ENCODE peak calls at places on chromosome 22, in nine cellular contexts. One of them, this sample, is unnamed.
A peak's percentile ranks its signal among the peaks of the same experiment; 100 is the strongest.

GRCh38 chr22:31244044-31244942 is 32.2 kb downstream of the LIMK2 start:
- DNase-seq in GM06990: no peak
- DNase-seq in sigmoid colon: no peak
- DNase-seq in left lung: no peak
- DNase-seq in SK-N-SH: peak; percentile 31
- DNase-seq in retinal pigment epithelial cell: peak; percentile 98
- DNase-seq in neuronal stem cell: no peak
- DNase-seq in A549: peak; percentile 51
- DNase-seq in effector memory CD4-positive, alpha-beta T cell: no peak
- DNase-seq in this sample: no peak

GRCh38 chr22:38841211-38841610 is 2.6 kb downstream of the NPTXR start:
- DNase-seq in GM06990: no peak
- DNase-seq in sigmoid colon: no peak
- DNase-seq in left lung: peak; percentile 43
- DNase-seq in SK-N-SH: no peak
- DNase-seq in retinal pigment epithelial cell: no peak
- DNase-seq in neuronal stem cell: no peak
- DNase-seq in A549: no peak
- DNase-seq in effector memory CD4-positive, alpha-beta T cell: no peak
- DNase-seq in this sample: no peak

GRCh38 chr22:17106161-17106784 is 14.9 kb downstream of the TMEM121B start:
- DNase-seq in GM06990: no peak
- DNase-seq in sigmoid colon: peak; percentile 56
- DNase-seq in left lung: peak; percentile 80
- DNase-seq in SK-N-SH: no peak
- DNase-seq in retinal pigment epithelial cell: no peak
- DNase-seq in neuronal stem cell: no peak
- DNase-seq in A549: no peak
- DNase-seq in effector memory CD4-positive, alpha-beta T cell: no peak
- DNase-seq in this sample: no peak

GRCh38 chr22:38732251-38732815 is 23.5 kb downstream of the SUN2 start:
- DNase-seq in GM06990: no peak
- DNase-seq in sigmoid colon: no peak
- DNase-seq in left lung: peak; percentile 61
- DNase-seq in SK-N-SH: no peak
- DNase-seq in retinal pigment epithelial cell: no peak
- DNase-seq in neuronal stem cell: no peak
- DNase-seq in A549: no peak
- DNase-seq in effector memory CD4-positive, alpha-beta T cell: no peak
- DNase-seq in this sample: no peak

GRCh38 chr22:45976351-45977002 is 485 bp downstream of the WNT7B start:
- DNase-seq in GM06990: no peak
- DNase-seq in sigmoid colon: no peak
- DNase-seq in left lung: peak; percentile 77
- DNase-seq in SK-N-SH: peak; percentile 62
- DNase-seq in retinal pigment epithelial cell: no peak
- DNase-seq in neuronal stem cell: no peak
- DNase-seq in A549: no peak
- DNase-seq in effector memory CD4-positive, alpha-beta T cell: no peak
- DNase-seq in this sample: no peak

GRCh38 chr22:45155050-45155840 is 8.5 kb upstream of the NUP50 start:
- DNase-seq in GM06990: no peak
- DNase-seq in sigmoid colon: no peak
- DNase-seq in left lung: no peak
- DNase-seq in SK-N-SH: peak; percentile 26
- DNase-seq in retinal pigment epithelial cell: no peak
- DNase-seq in neuronal stem cell: no peak
- DNase-seq in A549: no peak
- DNase-seq in effector memory CD4-positive, alpha-beta T cell: no peak
- DNase-seq in this sample: no peak

GRCh38 chr22:49230194-49230577 is 597.5 kb downstream of the BRD1 start:
- DNase-seq in GM06990: no peak
- DNase-seq in sigmoid colon: no peak
- DNase-seq in left lung: no peak
- DNase-seq in SK-N-SH: no peak
- DNase-seq in retinal pigment epithelial cell: no peak
- DNase-seq in neuronal stem cell: peak; percentile 50
- DNase-seq in A549: no peak
- DNase-seq in effector memory CD4-positive, alpha-beta T cell: no peak
- DNase-seq in this sample: no peak

GRCh38 chr22:38923463-38924196 is 33.8 kb upstream of the APOBEC3A start:
- DNase-seq in GM06990: no peak
- DNase-seq in sigmoid colon: peak; percentile 93
- DNase-seq in left lung: no peak
- DNase-seq in SK-N-SH: peak; percentile 71
- DNase-seq in retinal pigment epithelial cell: peak; percentile 69
- DNase-seq in neuronal stem cell: no peak
- DNase-seq in A549: peak; percentile 86
- DNase-seq in effector memory CD4-positive, alpha-beta T cell: no peak
- DNase-seq in this sample: no peak

GRCh38 chr22:50200333-50201190 is at the start of gene SELENOO:
- DNase-seq in GM06990: peak; percentile 96
- DNase-seq in sigmoid colon: peak; percentile 95
- DNase-seq in left lung: peak; percentile 96
- DNase-seq in SK-N-SH: peak; percentile 100
- DNase-seq in retinal pigment epithelial cell: peak; percentile 42
- DNase-seq in neuronal stem cell: peak; percentile 87
- DNase-seq in A549: peak; percentile 93
- DNase-seq in effector memory CD4-positive, alpha-beta T cell: peak; percentile 84
- DNase-seq in this sample: peak; percentile 65

GRCh38 chr22:49614966-49615965 is 212.4 kb downstream of the BRD1 start:
- DNase-seq in GM06990: no peak
- DNase-seq in sigmoid colon: peak; percentile 57
- DNase-seq in left lung: peak; percentile 70
- DNase-seq in SK-N-SH: no peak
- DNase-seq in retinal pigment epithelial cell: no peak
- DNase-seq in neuronal stem cell: no peak
- DNase-seq in A549: no peak
- DNase-seq in effector memory CD4-positive, alpha-beta T cell: no peak
- DNase-seq in this sample: no peak

GRCh38 chr22:36977401-36977861 is 41.8 kb downstream of the TST start:
- DNase-seq in GM06990: peak; percentile 72
- DNase-seq in sigmoid colon: peak; percentile 74
- DNase-seq in left lung: peak; percentile 90
- DNase-seq in SK-N-SH: peak; percentile 56
- DNase-seq in retinal pigment epithelial cell: no peak
- DNase-seq in neuronal stem cell: peak; percentile 40
- DNase-seq in A549: peak; percentile 70
- DNase-seq in effector memory CD4-positive, alpha-beta T cell: peak; percentile 57
- DNase-seq in this sample: peak; percentile 66
- H3K4me3 ChIP-seq in GM06990: peak overlapping the region; percentile 57
- H3K4me3 ChIP-seq in sigmoid colon: peak overlapping the region; percentile 36
- H3K4me3 ChIP-seq in left lung: peak overlapping the region; percentile 37
- H3K4me3 ChIP-seq in SK-N-SH: peak overlapping the region; percentile 45
- H3K4me3 ChIP-seq in retinal pigment epithelial cell: peak overlapping the region; percentile 47
- H3K4me3 ChIP-seq in neuronal stem cell: no peak overlapping the region
- H3K4me3 ChIP-seq in A549: peak overlapping the region; percentile 46
- H3K4me3 ChIP-seq in effector memory CD4-positive, alpha-beta T cell: peak overlapping the region; percentile 67
- H3K4me3 ChIP-seq in this sample: peak overlapping the region; percentile 59

GRCh38 chr22:23179381-23180294 is 671 bp upstream of the BCR start:
- DNase-seq in GM06990: peak; percentile 28
- DNase-seq in sigmoid colon: peak; percentile 78
- DNase-seq in left lung: peak; percentile 76
- DNase-seq in SK-N-SH: no peak
- DNase-seq in retinal pigment epithelial cell: no peak
- DNase-seq in neuronal stem cell: no peak
- DNase-seq in A549: no peak
- DNase-seq in effector memory CD4-positive, alpha-beta T cell: no peak
- DNase-seq in this sample: no peak

GRCh38 chr22:23180301-23180892 is at the start of gene BCR:
- DNase-seq in GM06990: peak; percentile 77
- DNase-seq in sigmoid colon: peak; percentile 89
- DNase-seq in left lung: peak; percentile 94
- DNase-seq in SK-N-SH: peak; percentile 95
- DNase-seq in retinal pigment epithelial cell: no peak
- DNase-seq in neuronal stem cell: no peak
- DNase-seq in A549: peak; percentile 51
- DNase-seq in effector memory CD4-positive, alpha-beta T cell: peak; percentile 50
- DNase-seq in this sample: no peak

GRCh38 chr22:23182289-23183106 is 2.2 kb downstream of the BCR start:
- DNase-seq in GM06990: peak; percentile 37
- DNase-seq in sigmoid colon: no peak
- DNase-seq in left lung: peak; percentile 9
- DNase-seq in SK-N-SH: no peak
- DNase-seq in retinal pigment epithelial cell: no peak
- DNase-seq in neuronal stem cell: no peak
- DNase-seq in A549: no peak
- DNase-seq in effector memory CD4-positive, alpha-beta T cell: peak; percentile 40
- DNase-seq in this sample: no peak

GRCh38 chr22:23181763-23182288 is 1.5 kb downstream of the BCR start:
- DNase-seq in GM06990: peak; percentile 37
- DNase-seq in sigmoid colon: no peak
- DNase-seq in left lung: peak; percentile 80
- DNase-seq in SK-N-SH: no peak
- DNase-seq in retinal pigment epithelial cell: no peak
- DNase-seq in neuronal stem cell: no peak
- DNase-seq in A549: no peak
- DNase-seq in effector memory CD4-positive, alpha-beta T cell: no peak
- DNase-seq in this sample: no peak

GRCh38 chr22:23180893-23181762 is 819 bp downstream of the BCR start:
- DNase-seq in GM06990: peak; percentile 54
- DNase-seq in sigmoid colon: no peak
- DNase-seq in left lung: peak; percentile 86
- DNase-seq in SK-N-SH: peak; percentile 62
- DNase-seq in retinal pigment epithelial cell: no peak
- DNase-seq in neuronal stem cell: no peak
- DNase-seq in A549: no peak
- DNase-seq in effector memory CD4-positive, alpha-beta T cell: no peak
- DNase-seq in this sample: no peak
- H3K4me3 ChIP-seq in GM06990: peak overlapping the region; percentile 84
- H3K4me3 ChIP-seq in sigmoid colon: peak overlapping the region; percentile 77
- H3K4me3 ChIP-seq in left lung: peak overlapping the region; percentile 67
- H3K4me3 ChIP-seq in SK-N-SH: peak overlapping the region; percentile 83
- H3K4me3 ChIP-seq in retinal pigment epithelial cell: peak overlapping the region; percentile 73
- H3K4me3 ChIP-seq in neuronal stem cell: peak overlapping the region; percentile 95
- H3K4me3 ChIP-seq in A549: peak overlapping the region; percentile 60
- H3K4me3 ChIP-seq in effector memory CD4-positive, alpha-beta T cell: peak overlapping the region; percentile 71
- H3K4me3 ChIP-seq in this sample: peak overlapping the region; percentile 67

GRCh38 chr22:30045901-30046715 is 34.2 kb upstream of the HORMAD2 start:
- DNase-seq in GM06990: no peak
- DNase-seq in sigmoid colon: peak; percentile 53
- DNase-seq in left lung: no peak
- DNase-seq in SK-N-SH: no peak
- DNase-seq in retinal pigment epithelial cell: peak; percentile 26
- DNase-seq in neuronal stem cell: no peak
- DNase-seq in A549: no peak
- DNase-seq in effector memory CD4-positive, alpha-beta T cell: no peak
- DNase-seq in this sample: no peak

GRCh38 chr22:30048711-30049110 is 31.6 kb upstream of the HORMAD2 start:
- DNase-seq in GM06990: no peak
- DNase-seq in sigmoid colon: no peak
- DNase-seq in left lung: no peak
- DNase-seq in SK-N-SH: no peak
- DNase-seq in retinal pigment epithelial cell: no peak
- DNase-seq in neuronal stem cell: no peak
- DNase-seq in A549: no peak
- DNase-seq in effector memory CD4-positive, alpha-beta T cell: no peak
- DNase-seq in this sample: no peak

GRCh38 chr22:30045001-30045887 is 35.0 kb upstream of the HORMAD2 start:
- DNase-seq in GM06990: no peak
- DNase-seq in sigmoid colon: peak; percentile 54
- DNase-seq in left lung: no peak
- DNase-seq in SK-N-SH: no peak
- DNase-seq in retinal pigment epithelial cell: peak; percentile 28
- DNase-seq in neuronal stem cell: no peak
- DNase-seq in A549: no peak
- DNase-seq in effector memory CD4-positive, alpha-beta T cell: no peak
- DNase-seq in this sample: no peak

GRCh38 chr22:30046716-30047363 is 33.4 kb upstream of the HORMAD2 start:
- DNase-seq in GM06990: no peak
- DNase-seq in sigmoid colon: peak; percentile 55
- DNase-seq in left lung: no peak
- DNase-seq in SK-N-SH: no peak
- DNase-seq in retinal pigment epithelial cell: no peak
- DNase-seq in neuronal stem cell: no peak
- DNase-seq in A549: no peak
- DNase-seq in effector memory CD4-positive, alpha-beta T cell: no peak
- DNase-seq in this sample: no peak

GRCh38 chr22:30047364-30047738 is 32.9 kb upstream of the HORMAD2 start:
- DNase-seq in GM06990: no peak
- DNase-seq in sigmoid colon: peak; percentile 13
- DNase-seq in left lung: no peak
- DNase-seq in SK-N-SH: no peak
- DNase-seq in retinal pigment epithelial cell: no peak
- DNase-seq in neuronal stem cell: no peak
- DNase-seq in A549: no peak
- DNase-seq in effector memory CD4-positive, alpha-beta T cell: no peak
- DNase-seq in this sample: no peak
- H3K4me3 ChIP-seq in GM06990: no peak overlapping the region
- H3K4me3 ChIP-seq in sigmoid colon: no peak overlapping the region
- H3K4me3 ChIP-seq in left lung: no peak overlapping the region
- H3K4me3 ChIP-seq in SK-N-SH: no peak overlapping the region
- H3K4me3 ChIP-seq in retinal pigment epithelial cell: no peak overlapping the region
- H3K4me3 ChIP-seq in neuronal stem cell: no peak overlapping the region
- H3K4me3 ChIP-seq in A549: no peak overlapping the region
- H3K4me3 ChIP-seq in effector memory CD4-positive, alpha-beta T cell: no peak overlapping the region
- H3K4me3 ChIP-seq in this sample: no peak overlapping the region

GRCh38 chr22:24736526-24737050 is 37.9 kb downstream of the PIWIL3 start:
- DNase-seq in GM06990: no peak
- DNase-seq in sigmoid colon: no peak
- DNase-seq in left lung: no peak
- DNase-seq in SK-N-SH: no peak
- DNase-seq in retinal pigment epithelial cell: no peak
- DNase-seq in neuronal stem cell: no peak
- DNase-seq in A549: no peak
- DNase-seq in effector memory CD4-positive, alpha-beta T cell: no peak
- DNase-seq in this sample: no peak

GRCh38 chr22:24730864-24731263 is 43.7 kb downstream of the PIWIL3 start:
- DNase-seq in GM06990: no peak
- DNase-seq in sigmoid colon: no peak
- DNase-seq in left lung: no peak
- DNase-seq in SK-N-SH: no peak
- DNase-seq in retinal pigment epithelial cell: no peak
- DNase-seq in neuronal stem cell: no peak
- DNase-seq in A549: no peak
- DNase-seq in effector memory CD4-positive, alpha-beta T cell: no peak
- DNase-seq in this sample: no peak

GRCh38 chr22:24727218-24727851 is 47.2 kb downstream of the PIWIL3 start:
- DNase-seq in GM06990: no peak
- DNase-seq in sigmoid colon: no peak
- DNase-seq in left lung: no peak
- DNase-seq in SK-N-SH: peak; percentile 66
- DNase-seq in retinal pigment epithelial cell: peak; percentile 77
- DNase-seq in neuronal stem cell: no peak
- DNase-seq in A549: peak; percentile 7
- DNase-seq in effector memory CD4-positive, alpha-beta T cell: no peak
- DNase-seq in this sample: no peak

GRCh38 chr22:24728790-24729637 is 45.5 kb downstream of the PIWIL3 start:
- DNase-seq in GM06990: no peak
- DNase-seq in sigmoid colon: no peak
- DNase-seq in left lung: no peak
- DNase-seq in SK-N-SH: peak; percentile 41
- DNase-seq in retinal pigment epithelial cell: no peak
- DNase-seq in neuronal stem cell: no peak
- DNase-seq in A549: no peak
- DNase-seq in effector memory CD4-positive, alpha-beta T cell: no peak
- DNase-seq in this sample: no peak

DNA sequence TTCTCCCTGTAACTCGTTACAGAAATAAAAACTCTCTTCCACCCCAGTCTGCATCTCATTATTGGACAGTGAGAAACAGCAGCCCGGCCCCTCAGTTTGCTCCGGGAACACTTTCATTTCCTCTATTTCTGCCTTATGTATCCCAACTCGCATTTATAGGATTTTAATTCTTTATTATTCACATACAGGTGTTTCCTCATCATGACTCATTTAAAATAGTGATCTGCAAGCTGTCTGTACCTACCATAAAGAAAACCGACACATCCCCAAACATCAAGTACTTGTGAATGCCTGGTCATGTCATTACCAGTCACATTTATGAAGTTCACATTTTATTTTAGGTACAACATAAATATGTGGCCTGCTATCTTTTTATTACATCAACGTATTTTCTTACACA is 42.7 kb downstream of the PIWIL3 start:
- DNase-seq in GM06990: no peak
- DNase-seq in sigmoid colon: no peak
- DNase-seq in left lung: no peak
- DNase-seq in SK-N-SH: no peak
- DNase-seq in retinal pigment epithelial cell: no peak
- DNase-seq in neuronal stem cell: no peak
- DNase-seq in A549: no peak
- DNase-seq in effector memory CD4-positive, alpha-beta T cell: no peak
- DNase-seq in this sample: no peak
- H3K4me3 ChIP-seq in GM06990: no peak overlapping the region
- H3K4me3 ChIP-seq in sigmoid colon: no peak overlapping the region
- H3K4me3 ChIP-seq in left lung: no peak overlapping the region
- H3K4me3 ChIP-seq in SK-N-SH: no peak overlapping the region
- H3K4me3 ChIP-seq in retinal pigment epithelial cell: no peak overlapping the region
- H3K4me3 ChIP-seq in neuronal stem cell: no peak overlapping the region
- H3K4me3 ChIP-seq in A549: no peak overlapping the region
- H3K4me3 ChIP-seq in effector memory CD4-positive, alpha-beta T cell: no peak overlapping the region
- H3K4me3 ChIP-seq in this sample: no peak overlapping the region

This sample was measured in GM12864.